ENCODE peak calls at places on chromosomes 4 and X, in four cellular contexts. One of them, this sample, is unnamed.

GRCh38 chrX:40153335-40154221 is 55.8 kb upstream of the BCOR start:
- DNase-seq in cardiac muscle cell: peak; percentile 68
- DNase-seq in mammary epithelial cell: no peak
- DNase-seq in endodermal cell: peak; percentile 83
- DNase-seq in this sample: no peak

GRCh38 chrX:43939187-43939926 is 33.8 kb downstream of the NDP start:
- DNase-seq in cardiac muscle cell: no peak
- DNase-seq in mammary epithelial cell: no peak
- DNase-seq in endodermal cell: no peak
- DNase-seq in this sample: no peak

GRCh38 chr4:120731561-120731960 is 191.0 kb downstream of the PRDM5 start:
- DNase-seq in cardiac muscle cell: peak; percentile 36
- DNase-seq in mammary epithelial cell: no peak
- DNase-seq in endodermal cell: no peak
- DNase-seq in this sample: no peak

GRCh38 chrX:153627675-153628111 is 19.3 kb upstream of the DUSP9 start:
- DNase-seq in cardiac muscle cell: no peak
- DNase-seq in mammary epithelial cell: no peak
- DNase-seq in endodermal cell: no peak
- DNase-seq in this sample: no peak

GRCh38 chr4:183249854-183250253 is 70.2 kb downstream of the CLDN22 start:
- DNase-seq in cardiac muscle cell: peak; percentile 60
- DNase-seq in mammary epithelial cell: peak; percentile 21
- DNase-seq in endodermal cell: no peak
- DNase-seq in this sample: no peak

GRCh38 chrX:42375080-42375479 is 402.9 kb downstream of the PPP1R2C start:
- DNase-seq in cardiac muscle cell: no peak
- DNase-seq in mammary epithelial cell: no peak
- DNase-seq in endodermal cell: no peak
- DNase-seq in this sample: no peak

GRCh38 chrX:72045552-72046277 is 86.0 kb downstream of the RTL5 start:
- DNase-seq in cardiac muscle cell: peak; percentile 85
- DNase-seq in mammary epithelial cell: peak; percentile 62
- DNase-seq in endodermal cell: peak; percentile 83
- DNase-seq in this sample: peak; percentile 65

GRCh38 chrX:30275498-30275897 is 28.6 kb downstream of the MAGEB1 start:
- DNase-seq in cardiac muscle cell: peak; percentile 19
- DNase-seq in mammary epithelial cell: peak; percentile 6
- DNase-seq in endodermal cell: no peak
- DNase-seq in this sample: no peak

GRCh38 chr4:183757105-183757504 is 98.0 kb downstream of the TRAPPC11 start:
- DNase-seq in cardiac muscle cell: no peak
- DNase-seq in mammary epithelial cell: peak; percentile 59
- DNase-seq in endodermal cell: no peak
- DNase-seq in this sample: no peak

GRCh38 chrX:129649268-129650182 is 5.2 kb downstream of the APLN start:
- DNase-seq in cardiac muscle cell: no peak
- DNase-seq in mammary epithelial cell: no peak
- DNase-seq in endodermal cell: no peak
- DNase-seq in this sample: no peak

GRCh38 chrX:11786862-11787261 is 28.8 kb downstream of the MSL3 start:
- DNase-seq in cardiac muscle cell: no peak
- DNase-seq in mammary epithelial cell: no peak
- DNase-seq in endodermal cell: no peak
- DNase-seq in this sample: no peak

GRCh38 chrX:18668059-18668458 is 3.8 kb downstream of the RS1 start:
- DNase-seq in cardiac muscle cell: no peak
- DNase-seq in mammary epithelial cell: no peak
- DNase-seq in endodermal cell: no peak
- DNase-seq in this sample: no peak

DNA sequence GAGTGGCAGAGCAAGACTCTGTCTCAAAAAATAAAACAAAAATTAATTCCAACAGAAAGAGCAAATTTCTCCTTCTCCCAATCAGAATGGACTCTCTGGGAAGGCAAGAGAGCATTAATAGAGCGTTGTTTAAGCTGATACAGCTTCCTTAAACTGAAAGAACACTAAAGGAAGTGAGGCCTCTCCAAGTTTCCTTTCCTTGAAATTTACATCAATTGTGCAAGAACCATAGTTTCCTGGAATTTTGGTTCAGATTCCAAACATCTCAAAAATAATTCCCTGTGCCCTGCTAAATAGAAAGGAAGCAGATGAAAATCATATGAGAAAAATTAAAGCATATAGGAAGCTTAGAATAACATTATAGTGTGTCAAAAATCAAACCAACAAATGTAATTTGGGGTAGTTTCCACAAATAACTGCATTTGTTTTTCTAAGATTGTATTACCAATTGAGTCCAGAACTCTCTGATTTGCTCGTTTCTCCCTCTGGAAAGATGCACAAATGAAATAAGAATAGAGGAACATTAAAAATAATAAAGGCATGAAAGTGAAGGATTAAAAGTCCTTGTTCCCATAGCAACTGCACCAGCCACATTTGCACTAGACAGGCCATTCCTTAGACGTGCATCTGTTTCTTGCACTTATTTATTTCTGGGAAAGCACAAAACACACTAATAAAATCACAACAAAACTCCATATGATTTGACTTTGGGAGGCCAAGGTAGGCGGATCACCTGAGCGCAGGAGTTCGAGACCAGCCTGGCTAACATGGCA is 3.7 kb upstream of the FAM241A start:
- DNase-seq in cardiac muscle cell: no peak
- DNase-seq in mammary epithelial cell: no peak
- DNase-seq in endodermal cell: no peak
- DNase-seq in this sample: no peak
- H3K27ac ChIP-seq in cardiac muscle cell: no peak overlapping the region
- H3K27ac ChIP-seq in mammary epithelial cell: no peak overlapping the region
- H3K27ac ChIP-seq in endodermal cell: no peak overlapping the region
- H3K27ac ChIP-seq in this sample: no peak overlapping the region

GRCh38 chr4:36207367-36207766 is 36.9 kb downstream of the ARAP2 start:
- DNase-seq in cardiac muscle cell: no peak
- DNase-seq in mammary epithelial cell: no peak
- DNase-seq in endodermal cell: no peak
- DNase-seq in this sample: no peak
- H3K27ac ChIP-seq in cardiac muscle cell: no peak overlapping the region
- H3K27ac ChIP-seq in mammary epithelial cell: no peak overlapping the region
- H3K27ac ChIP-seq in endodermal cell: no peak overlapping the region
- H3K27ac ChIP-seq in this sample: no peak overlapping the region

GRCh38 chr4:152098365-152099060 is 337.7 kb upstream of the GATB start:
- DNase-seq in cardiac muscle cell: no peak
- DNase-seq in mammary epithelial cell: no peak
- DNase-seq in endodermal cell: no peak
- DNase-seq in this sample: no peak

GRCh38 chr4:152101546-152102183 is 340.9 kb upstream of the GATB start:
- DNase-seq in cardiac muscle cell: no peak
- DNase-seq in mammary epithelial cell: no peak
- DNase-seq in endodermal cell: no peak
- DNase-seq in this sample: no peak

GRCh38 chr4:152100378-152101201 is 339.8 kb upstream of the GATB start:
- DNase-seq in cardiac muscle cell: no peak
- DNase-seq in mammary epithelial cell: peak; percentile 37
- DNase-seq in endodermal cell: no peak
- DNase-seq in this sample: no peak

GRCh38 chr4:152099061-152099425 is 338.2 kb upstream of the GATB start:
- DNase-seq in cardiac muscle cell: no peak
- DNase-seq in mammary epithelial cell: no peak
- DNase-seq in endodermal cell: no peak
- DNase-seq in this sample: no peak

DNA sequence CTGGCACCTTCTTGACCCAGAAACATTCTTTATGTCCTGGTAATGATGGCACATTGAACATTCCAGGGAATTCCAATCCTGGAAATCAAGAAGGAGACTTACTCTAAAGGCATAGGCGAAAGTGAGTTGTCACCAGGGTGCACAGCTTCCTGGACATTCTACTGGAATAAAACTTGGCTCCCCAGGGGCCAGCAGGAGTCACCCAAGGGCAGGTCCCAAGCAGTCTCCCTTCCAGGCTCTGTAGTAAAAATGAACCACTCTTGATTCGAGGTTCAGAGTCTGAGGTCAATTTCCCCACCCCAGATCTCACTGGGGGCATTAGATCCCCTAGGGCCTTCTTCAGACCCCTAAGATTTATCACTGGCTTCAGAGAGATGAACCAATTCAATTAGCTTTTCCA is 338.7 kb upstream of the GATB start:
- DNase-seq in cardiac muscle cell: no peak
- DNase-seq in mammary epithelial cell: no peak
- DNase-seq in endodermal cell: no peak
- DNase-seq in this sample: no peak
- H3K27ac ChIP-seq in cardiac muscle cell: no peak overlapping the region
- H3K27ac ChIP-seq in mammary epithelial cell: no peak overlapping the region
- H3K27ac ChIP-seq in endodermal cell: no peak overlapping the region
- H3K27ac ChIP-seq in this sample: no peak overlapping the region

GRCh38 chr4:2515835-2516550 is 20.5 kb upstream of the FAM193A start:
- DNase-seq in cardiac muscle cell: no peak
- DNase-seq in mammary epithelial cell: no peak
- DNase-seq in endodermal cell: no peak
- DNase-seq in this sample: no peak
- H3K27ac ChIP-seq in cardiac muscle cell: peak overlapping the region; percentile 51
- H3K27ac ChIP-seq in mammary epithelial cell: no peak overlapping the region
- H3K27ac ChIP-seq in endodermal cell: peak overlapping the region; percentile 29
- H3K27ac ChIP-seq in this sample: no peak overlapping the region

GRCh38 chr4:55347610-55348228 is 1.7 kb downstream of the SRD5A3 start:
- DNase-seq in cardiac muscle cell: no peak
- DNase-seq in mammary epithelial cell: no peak
- DNase-seq in endodermal cell: no peak
- DNase-seq in this sample: no peak
- H3K27ac ChIP-seq in cardiac muscle cell: no peak overlapping the region
- H3K27ac ChIP-seq in mammary epithelial cell: no peak overlapping the region
- H3K27ac ChIP-seq in endodermal cell: no peak overlapping the region
- H3K27ac ChIP-seq in this sample: peak overlapping the region; percentile 62

DNA sequence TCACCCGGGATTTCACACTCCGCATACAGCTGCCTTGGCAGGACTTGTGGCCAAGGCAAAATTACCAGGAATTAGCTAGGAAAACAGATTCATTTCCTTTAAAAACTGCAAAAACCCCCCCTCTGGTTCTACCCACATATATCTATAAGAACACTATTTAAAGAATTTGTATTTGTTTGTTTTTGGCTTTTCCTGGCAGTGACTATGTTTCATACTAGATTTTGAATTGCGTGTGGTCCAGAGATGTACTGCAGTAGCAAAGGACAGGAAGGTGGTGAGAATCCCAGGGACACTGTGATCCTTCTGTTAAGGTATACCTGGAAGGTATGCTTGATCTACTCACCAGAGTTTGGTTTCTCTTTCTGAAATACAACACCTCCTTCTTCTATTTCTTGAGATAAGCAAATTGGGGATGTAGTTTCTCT is 129.6 kb upstream of the RASGEF1B start:
- DNase-seq in cardiac muscle cell: no peak
- DNase-seq in mammary epithelial cell: no peak
- DNase-seq in endodermal cell: no peak
- DNase-seq in this sample: no peak
- H3K27ac ChIP-seq in cardiac muscle cell: peak overlapping the region; percentile 93
- H3K27ac ChIP-seq in mammary epithelial cell: no peak overlapping the region
- H3K27ac ChIP-seq in endodermal cell: peak overlapping the region; percentile 45
- H3K27ac ChIP-seq in this sample: no peak overlapping the region

GRCh38 chrX:9458516-9459078 is 6.3 kb upstream of the TBL1X start:
- DNase-seq in cardiac muscle cell: no peak
- DNase-seq in mammary epithelial cell: no peak
- DNase-seq in endodermal cell: no peak
- DNase-seq in this sample: no peak

GRCh38 chrX:9464435-9465371 is at the start of gene TBL1X:
- DNase-seq in cardiac muscle cell: peak; percentile 82
- DNase-seq in mammary epithelial cell: no peak
- DNase-seq in endodermal cell: peak; percentile 73
- DNase-seq in this sample: no peak

GRCh38 chrX:9461087-9461486 is 3.8 kb upstream of the TBL1X start:
- DNase-seq in cardiac muscle cell: no peak
- DNase-seq in mammary epithelial cell: no peak
- DNase-seq in endodermal cell: no peak
- DNase-seq in this sample: no peak

GRCh38 chrX:9456250-9457074 is 8.4 kb upstream of the TBL1X start:
- DNase-seq in cardiac muscle cell: no peak
- DNase-seq in mammary epithelial cell: no peak
- DNase-seq in endodermal cell: no peak
- DNase-seq in this sample: no peak

DNA sequence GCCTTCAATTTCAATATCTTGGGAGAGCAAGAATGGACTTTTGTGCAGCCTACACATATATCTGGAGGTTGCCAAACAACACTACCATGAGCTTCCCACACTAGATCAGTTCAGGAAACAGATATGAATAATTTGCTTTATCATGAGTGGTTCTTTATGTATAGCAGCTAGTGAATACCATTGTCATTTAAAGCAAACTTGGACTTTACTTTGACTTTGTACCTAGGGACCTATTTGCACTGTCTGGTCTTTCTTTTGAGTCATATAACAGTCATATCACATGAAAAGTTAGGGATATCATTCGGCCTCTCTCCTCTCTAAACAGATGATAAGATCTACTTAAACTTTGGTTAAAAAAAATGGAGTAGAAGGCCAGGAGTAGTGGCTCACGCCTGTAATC is 5.5 kb upstream of the TBL1X start:
- DNase-seq in cardiac muscle cell: no peak
- DNase-seq in mammary epithelial cell: no peak
- DNase-seq in endodermal cell: no peak
- DNase-seq in this sample: no peak
- H3K27ac ChIP-seq in cardiac muscle cell: no peak overlapping the region
- H3K27ac ChIP-seq in mammary epithelial cell: no peak overlapping the region
- H3K27ac ChIP-seq in endodermal cell: no peak overlapping the region
- H3K27ac ChIP-seq in this sample: no peak overlapping the region

This sample was measured in epithelial cell of prostate.